ENCODE peak calls at places on chromosomes 4 and X, in ten cellular contexts. S, R, X, I, J, Q, K, E, W and M are unnamed samples.

GRCh38 chrX:8967471-8967870 is 66.5 kb downstream of the FAM9B start:
- DNase-seq in S (no peak), R (no peak), X (no peak), I (no peak), J (no peak), Q (no peak), K (no peak), E (no peak), W (no peak), M (no peak)

GRCh38 chr4:7766086-7766485 is 173.6 kb downstream of the AFAP1 start:
- DNase-seq in S (no peak), R (no peak), X (no peak), I (no peak), J (no peak), Q (peak), K (no peak), E (peak), W (peak), M (no peak)

GRCh38 chr4:76194325-76194724 is 19.3 kb downstream of the SCARB2 start:
- DNase-seq in S (no peak), R (no peak), X (no peak), I (peak), J (no peak), Q (no peak), K (no peak), E (no peak), W (no peak), M (no peak)

GRCh38 chr4:138053601-138054322 is 188.4 kb downstream of the SLC7A11 start:
- DNase-seq in S (no peak), R (no peak), X (peak), I (peak), J (no peak), Q (no peak), K (no peak), E (no peak), W (no peak), M (no peak)

GRCh38 chr4:2936773-2937145 is 26.4 kb downstream of the NOP14 start:
- DNase-seq in S (no peak), R (no peak), X (no peak), I (no peak), J (peak), Q (peak), K (no peak), E (peak), W (peak), M (no peak)

GRCh38 chr4:23929248-23929647 is 39.4 kb upstream of the PPARGC1A start:
- DNase-seq in S (no peak), R (no peak), X (no peak), I (no peak), J (no peak), Q (no peak), K (no peak), E (no peak), W (no peak), M (no peak)

GRCh38 chrX:16212024-16212423 is 44.7 kb downstream of the MAGEB17 start:
- DNase-seq in S (no peak), R (no peak), X (no peak), I (no peak), J (no peak), Q (no peak), K (no peak), E (no peak), W (no peak), M (no peak)

GRCh38 chr4:5399790-5400421 is 308.5 kb downstream of the EVC2 start:
- DNase-seq in S (no peak), R (no peak), X (peak), I (peak), J (no peak), Q (no peak), K (peak), E (no peak), W (no peak), M (no peak)

GRCh38 chrX:100207331-100208024 is 202.6 kb downstream of the PCDH19 start:
- DNase-seq in S (peak), R (no peak), X (no peak), I (no peak), J (no peak), Q (no peak), K (peak), E (no peak), W (no peak), M (no peak)

DNA sequence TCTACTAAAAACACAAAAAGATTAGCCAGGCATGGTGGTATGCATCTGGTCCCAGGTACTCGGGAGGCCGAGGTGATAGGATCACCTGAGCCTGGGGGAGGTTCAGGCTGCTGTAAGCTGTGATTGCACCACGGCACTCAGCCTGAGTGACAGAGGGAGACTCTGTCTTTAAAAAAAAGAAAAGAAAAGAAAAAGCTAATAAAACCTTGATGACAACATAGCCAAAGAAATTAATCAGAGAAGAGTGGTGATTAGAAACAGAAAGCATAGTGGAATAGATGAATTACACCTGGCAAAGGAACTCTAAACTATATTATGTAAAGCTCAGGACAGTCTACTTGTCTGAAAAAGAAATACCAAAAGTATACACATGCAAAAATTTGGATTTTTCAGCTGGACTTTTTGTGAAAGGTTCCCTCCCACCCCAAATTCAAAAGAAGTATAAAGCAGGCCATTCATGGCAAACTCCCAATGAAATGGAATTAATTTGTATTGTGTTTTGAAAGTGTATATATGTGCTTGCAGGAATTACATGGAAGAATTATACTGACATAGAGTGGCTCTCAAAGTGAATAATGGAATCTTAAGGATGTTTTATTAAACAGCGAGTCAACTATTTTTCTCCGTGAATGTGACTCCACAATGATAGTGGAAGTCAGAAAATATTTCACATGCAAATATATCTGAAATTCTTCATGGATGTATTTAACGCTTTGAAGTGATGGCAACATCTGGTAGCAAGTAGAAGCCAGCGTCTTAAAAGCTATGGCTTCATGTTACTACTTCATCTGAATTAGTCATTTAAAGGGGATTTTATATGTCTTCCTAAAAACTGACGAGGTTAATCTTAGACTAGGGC is 22.1 kb downstream of the PLS3 start:
- DNase-seq in S (peak), R (no peak), X (no peak), I (no peak), J (no peak), Q (no peak), K (peak), E (no peak), W (no peak), M (no peak)
- H3K27ac ChIP-seq in S (peak), R (peak), X (no peak), I (peak), J (peak), Q (peak), K (no peak), E (peak), W (no peak), M (peak)

GRCh38 chr4:20431422-20432014 is 179.8 kb downstream of the SLIT2 start:
- DNase-seq in S (no peak), R (no peak), X (no peak), I (no peak), J (peak), Q (no peak), K (no peak), E (peak), W (no peak), M (no peak)

GRCh38 chr4:20433101-20433705 is 181.5 kb downstream of the SLIT2 start:
- DNase-seq in S (no peak), R (no peak), X (no peak), I (no peak), J (no peak), Q (no peak), K (no peak), E (no peak), W (no peak), M (no peak)

GRCh38 chr4:20428410-20429160 is 176.9 kb downstream of the SLIT2 start:
- DNase-seq in S (no peak), R (no peak), X (no peak), I (no peak), J (no peak), Q (no peak), K (no peak), E (no peak), W (no peak), M (no peak)

GRCh38 chr4:20430555-20430954 is 178.8 kb downstream of the SLIT2 start:
- DNase-seq in S (no peak), R (no peak), X (no peak), I (peak), J (no peak), Q (no peak), K (no peak), E (no peak), W (no peak), M (no peak)

DNA sequence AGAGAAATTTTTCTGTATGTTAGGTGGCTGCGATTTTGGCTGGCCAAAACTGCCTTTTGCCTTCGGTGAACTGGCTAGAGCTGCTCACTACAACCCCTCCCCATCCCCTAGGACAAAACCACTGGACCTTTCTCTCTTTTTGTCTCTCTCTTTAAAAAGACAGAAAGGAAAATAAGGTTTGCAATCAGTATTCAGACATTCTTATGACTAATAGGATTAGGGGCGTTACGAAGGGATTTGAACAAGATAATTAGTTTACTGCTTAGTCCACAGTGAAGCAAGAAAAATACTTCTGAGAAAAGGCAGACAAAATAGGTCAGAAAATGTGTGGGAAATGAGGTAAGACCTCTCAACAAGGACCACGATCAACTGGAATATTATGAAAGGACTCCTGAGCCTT is 180.4 kb downstream of the SLIT2 start:
- DNase-seq in S (no peak), R (no peak), X (no peak), I (no peak), J (no peak), Q (no peak), K (no peak), E (peak), W (no peak), M (no peak)
- H3K27ac ChIP-seq in S (no peak), R (no peak), X (no peak), I (no peak), J (peak), Q (no peak), K (no peak), E (no peak), W (no peak), M (no peak)

GRCh38 chrX:2502120-2502667 is 1.4 kb upstream of the DHRSX start:
- DNase-seq in S (no peak), R (no peak), X (no peak), I (no peak), J (no peak), Q (no peak), K (no peak), E (peak), W (peak), M (no peak)
- H3K27ac ChIP-seq in S (no peak), R (no peak), X (no peak), I (no peak), J (no peak), Q (no peak), K (peak), E (no peak), W (no peak), M (no peak)

GRCh38 chr4:184934961-184935360 is 83.3 kb upstream of the HELT start:
- DNase-seq in S (no peak), R (peak), X (no peak), I (no peak), J (no peak), Q (no peak), K (no peak), E (no peak), W (no peak), M (no peak)

GRCh38 chr4:184936071-184936470 is 82.2 kb upstream of the HELT start:
- DNase-seq in S (no peak), R (peak), X (no peak), I (no peak), J (no peak), Q (no peak), K (no peak), E (no peak), W (no peak), M (no peak)

GRCh38 chr4:184932343-184932742 is 85.9 kb upstream of the HELT start:
- DNase-seq in S (peak), R (peak), X (no peak), I (no peak), J (no peak), Q (no peak), K (peak), E (no peak), W (no peak), M (no peak)

GRCh38 chr4:184934184-184934583 is 84.1 kb upstream of the HELT start:
- DNase-seq in S (no peak), R (no peak), X (no peak), I (no peak), J (no peak), Q (no peak), K (no peak), E (no peak), W (no peak), M (no peak)

DNA sequence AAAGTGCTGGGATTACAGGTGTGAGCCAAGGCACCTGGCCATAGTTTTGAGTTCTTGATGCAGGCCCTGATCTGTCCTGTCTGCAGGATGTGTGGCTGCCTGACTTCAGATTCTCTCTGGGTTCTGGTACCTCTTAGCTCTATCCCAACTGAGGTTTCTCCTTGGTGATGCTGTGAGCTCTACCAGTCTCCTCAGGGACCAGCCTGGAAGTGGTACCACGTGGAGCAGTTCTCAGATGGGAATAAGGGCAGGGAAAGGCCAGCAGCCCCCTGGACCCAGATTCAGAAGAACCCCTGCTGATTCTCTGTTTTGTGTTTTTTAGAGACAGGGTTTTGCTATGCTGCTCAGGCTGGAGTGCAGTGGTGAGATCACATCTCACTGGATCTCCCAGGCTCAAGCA is 85.0 kb upstream of the HELT start:
- DNase-seq in S (no peak), R (peak), X (no peak), I (no peak), J (no peak), Q (no peak), K (no peak), E (no peak), W (no peak), M (no peak)
- H3K27ac ChIP-seq in S (no peak), R (no peak), X (no peak), I (no peak), J (no peak), Q (no peak), K (no peak), E (no peak), W (no peak), M (no peak)

GRCh38 chrX:77264490-77264889 is 182.7 kb upstream of the FGF16 start:
- DNase-seq in S (no peak), R (no peak), X (no peak), I (no peak), J (no peak), Q (no peak), K (no peak), E (no peak), W (no peak), M (no peak)
- H3K27ac ChIP-seq in S (no peak), R (no peak), X (no peak), I (no peak), J (no peak), Q (no peak), K (no peak), E (no peak), W (no peak), M (no peak)

GRCh38 chrX:56499372-56499771 is 64.1 kb upstream of the UBQLN2 start:
- DNase-seq in S (no peak), R (no peak), X (no peak), I (no peak), J (no peak), Q (no peak), K (no peak), E (no peak), W (no peak), M (no peak)
- H3K27ac ChIP-seq in S (no peak), R (no peak), X (no peak), I (no peak), J (no peak), Q (no peak), K (no peak), E (no peak), W (no peak), M (no peak)